ENCODE peak calls at places on chromosomes 6 and 20, in five cellular contexts. F, Y, K, J and L are unnamed samples.

GRCh38 chr20:60785817-60786216 is 466.2 kb upstream of the CDH4 start:
- DNase-seq in F (no peak), Y (no peak), K (no peak), J (no peak), L (no peak)

GRCh38 chr6:36050305-36050704 is 22.7 kb downstream of the MAPK14 start:
- DNase-seq in F (no peak), Y (no peak), K (no peak), J (no peak), L (no peak)

GRCh38 chr20:50510706-50511401 is 671 bp downstream of the PTPN1 start:
- DNase-seq in F (no peak), Y (no peak), K (no peak), J (no peak), L (no peak)

GRCh38 chr6:2868637-2869379 is 27.1 kb upstream of the SERPINB1 start:
- DNase-seq in F (no peak), Y (no peak), K (no peak), J (no peak), L (no peak)

GRCh38 chr6:89286516-89286915 is 28.6 kb downstream of the GABRR2 start:
- DNase-seq in F (no peak), Y (no peak), K (no peak), J (no peak), L (no peak)

GRCh38 chr20:43910564-43910963 is 4.1 kb upstream of the TOX2 start:
- DNase-seq in F (no peak), Y (no peak), K (no peak), J (no peak), L (no peak)

GRCh38 chr6:48826884-48827701 is 636.0 kb downstream of the MMUT start:
- DNase-seq in F (peak; percentile 97), Y (peak; percentile 90), K (no peak), J (peak; percentile 99), L (no peak)

GRCh38 chr6:33329058-33329457 is 11.5 kb upstream of the ZBTB22 start:
- DNase-seq in F (no peak), Y (no peak), K (no peak), J (no peak), L (no peak)

DNA sequence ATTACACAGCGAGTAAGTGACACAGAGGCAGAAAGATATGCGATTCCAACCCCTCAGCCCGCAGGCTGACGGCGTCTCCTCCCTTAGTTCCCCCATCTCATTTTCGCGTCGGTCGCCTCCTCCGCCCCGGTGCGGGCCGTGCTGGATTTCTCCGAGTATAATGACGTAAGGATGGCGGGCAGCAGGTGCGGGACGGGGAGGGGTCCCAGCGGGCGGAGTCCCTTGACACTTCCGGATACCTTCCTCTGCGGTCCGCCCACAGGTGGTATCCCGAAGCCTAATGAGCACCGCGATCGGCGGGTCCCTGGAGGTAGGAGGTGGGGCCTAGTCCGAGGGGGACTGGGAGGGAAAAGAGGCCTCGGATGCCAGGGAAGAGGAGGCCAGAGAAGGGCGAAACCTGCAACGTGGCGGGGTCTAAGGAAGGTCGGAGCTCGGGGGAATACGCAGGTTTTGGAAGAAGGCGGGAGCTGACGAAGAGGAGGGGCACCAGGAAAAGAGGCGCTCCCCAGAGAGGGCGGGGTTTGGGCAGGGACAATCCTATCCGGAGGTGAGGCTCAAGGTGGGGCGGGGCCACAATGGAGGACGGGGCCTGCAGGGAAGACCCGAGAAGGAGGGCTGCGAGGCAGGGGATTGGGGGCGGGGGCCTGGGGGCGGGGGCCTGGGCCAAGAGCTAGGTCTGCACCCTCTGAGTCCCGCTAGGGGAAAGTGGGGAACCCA is 3.6 kb downstream of the PRSS16 start:
- DNase-seq in F (no peak), Y (peak; percentile 13), K (peak; percentile 97), J (no peak), L (peak; percentile 72)
- H3K9ac ChIP-seq in F (no peak overlapping the region), Y (no peak overlapping the region), K (peak overlapping the region; percentile 95), J (no peak overlapping the region), L (peak overlapping the region; percentile 67)

GRCh38 chr20:45704969-45705637 is at the start of gene WFDC10B:
- DNase-seq in F (no peak), Y (no peak), K (no peak), J (no peak), L (no peak)
- H3K27me3 ChIP-seq in F (no peaks in the 10 kb centered on the region), Y (no peaks in the 10 kb centered on the region), K (no peaks in the 10 kb centered on the region), J (no peaks in the 10 kb centered on the region), L (no peaks in the 10 kb centered on the region)

GRCh38 chr6:1312193-1312443 is 220 bp downstream of the FOXQ1 start:
- DNase-seq in F (no peak), Y (peak; percentile 60), K (no peak), J (no peak), L (no peak)
- H3K9ac ChIP-seq in F (no peak overlapping the region), Y (no peak overlapping the region), K (no peak overlapping the region), J (no peak overlapping the region), L (peak overlapping the region; percentile 50)

GRCh38 chr20:48607544-48607865 is 220.3 kb downstream of the PREX1 start:
- DNase-seq in F (no peak), Y (no peak), K (no peak), J (no peak), L (no peak)

GRCh38 chr20:48610996-48611395 is 216.8 kb downstream of the PREX1 start:
- DNase-seq in F (no peak), Y (no peak), K (no peak), J (no peak), L (no peak)

GRCh38 chr20:48612335-48612734 is 215.5 kb downstream of the PREX1 start:
- DNase-seq in F (no peak), Y (no peak), K (no peak), J (no peak), L (no peak)

GRCh38 chr20:48606841-48607543 is 220.8 kb downstream of the PREX1 start:
- DNase-seq in F (no peak), Y (no peak), K (no peak), J (no peak), L (no peak)

DNA sequence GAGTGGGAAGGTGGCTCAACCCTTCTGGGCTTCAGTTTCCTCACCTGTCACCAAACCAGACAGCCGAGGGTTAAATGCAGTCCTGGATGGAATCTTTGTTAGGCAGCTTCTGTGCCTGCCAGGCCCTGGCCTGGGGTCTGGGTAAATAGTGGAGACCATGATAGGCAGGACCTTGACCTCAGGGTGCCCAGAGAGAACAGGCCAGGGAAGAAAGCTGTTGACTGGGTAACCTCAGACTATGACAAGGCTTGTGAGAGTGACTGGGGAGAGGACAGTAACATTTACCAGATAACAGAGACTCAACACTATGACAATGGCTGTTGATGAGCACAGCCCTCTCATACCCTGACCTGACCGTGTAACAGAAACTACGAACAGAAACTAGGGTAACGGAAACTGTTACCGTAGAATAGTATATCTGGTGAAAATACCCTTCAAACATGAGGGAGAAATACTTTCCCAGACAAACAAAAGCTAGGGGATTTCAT is 218.3 kb downstream of the PREX1 start:
- DNase-seq in F (no peak), Y (no peak), K (no peak), J (no peak), L (no peak)
- H3K27me3 ChIP-seq in F (peaks cover 27% of the 10 kb centered on the region), Y (peaks cover 72% of the 10 kb centered on the region), K (peaks cover 40% of the 10 kb centered on the region), J (peaks cover 21% of the 10 kb centered on the region), L (no peaks in the 10 kb centered on the region)

GRCh38 chr6:149045404-149045803 is 272.1 kb upstream of the TAB2 start:
- DNase-seq in F (no peak), Y (no peak), K (no peak), J (no peak), L (no peak)
- H3K9ac ChIP-seq in F (no peak overlapping the region), Y (no peak overlapping the region), K (no peak overlapping the region), J (no peak overlapping the region), L (no peak overlapping the region)

DNA sequence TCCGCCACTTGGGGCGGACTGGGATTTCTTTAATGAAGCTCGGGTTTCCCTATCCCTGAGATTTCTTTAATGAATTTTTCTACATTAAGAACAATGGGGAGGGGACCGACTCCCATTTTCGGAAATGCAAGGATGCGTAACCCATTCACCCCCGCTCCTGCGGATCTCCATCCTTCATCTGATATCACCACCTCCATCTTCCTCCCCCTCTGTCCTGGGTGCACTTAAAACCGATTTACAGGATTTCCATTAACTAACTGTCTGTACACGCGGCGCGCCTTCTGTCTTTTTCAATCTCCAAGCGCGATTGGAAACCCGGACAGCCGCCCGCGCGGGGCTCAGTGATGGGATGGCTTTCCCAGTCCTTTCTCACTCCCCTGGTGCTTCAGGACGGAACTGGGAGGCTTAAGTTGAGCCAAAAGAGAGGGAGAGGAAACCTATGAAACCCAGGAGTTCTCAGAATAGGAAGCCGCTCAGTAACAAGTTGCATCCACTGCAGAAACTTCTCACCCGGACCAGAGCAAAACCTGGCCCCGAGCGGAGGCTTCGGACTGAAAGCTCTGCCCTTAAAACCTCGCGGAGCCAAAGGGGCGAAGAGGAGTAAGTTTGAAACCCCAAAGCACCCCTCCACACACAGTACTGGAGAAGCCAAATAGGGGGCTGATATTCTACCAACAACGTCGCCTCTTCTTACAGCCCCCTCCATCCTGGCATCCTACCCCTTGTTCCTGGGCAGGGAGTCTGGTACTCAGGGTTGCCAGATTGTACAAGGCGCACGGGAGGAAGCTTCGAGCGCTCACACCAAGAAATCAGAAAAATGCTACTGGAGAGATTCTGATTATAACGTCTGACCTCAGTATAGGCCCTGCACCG is 721 bp upstream of the COL12A1 start:
- DNase-seq in F (no peak), Y (peak; percentile 58), K (no peak), J (peak; percentile 57), L (no peak)
- H3K27me3 ChIP-seq in F (no peaks in the 10 kb centered on the region), Y (no peaks in the 10 kb centered on the region), K (peaks cover 58% of the 10 kb centered on the region), J (peaks cover 3% of the 10 kb centered on the region), L (peaks cover 83% of the 10 kb centered on the region)